ENCODE peak calls at places on chromosomes 11 and 22, in five cellular contexts. V is lower lobe of right lung, I is AG04450, E is natural killer cell, R is neural crest cell. K is an unnamed sample.
A peak's percentile ranks its signal among the peaks of the same experiment; 100 is the strongest.

GRCh38 chr22:42442746-42443145 is 10.5 kb upstream of the NFAM1 start:
- DNase-seq in V (no peak), I (no peak), E (no peak), R (no peak), K (no peak)

GRCh38 chr22:44761025-44761424 is 8.7 kb downstream of the ARHGAP8 start:
- DNase-seq in V (no peak), I (no peak), E (no peak), R (no peak), K (no peak)

GRCh38 chr11:129861702-129862107 is 33.7 kb downstream of the NFRKB start:
- DNase-seq in V (peak; percentile 82), I (peak; percentile 86), E (no peak), R (no peak), K (peak; percentile 37)

GRCh38 chr11:122202951-122203456 is 87.0 kb upstream of the BLID start:
- DNase-seq in V (peak; percentile 65), I (peak; percentile 48), E (peak; percentile 24), R (peak; percentile 81), K (peak; percentile 61)

GRCh38 chr22:31291716-31292644 is at the start of gene PIK3IP1:
- DNase-seq in V (peak; percentile 90), I (peak; percentile 70), E (peak; percentile 69), R (peak; percentile 76), K (peak; percentile 49)

GRCh38 chr22:48517039-48518030 is 1310.3 kb downstream of the BRD1 start:
- DNase-seq in V (no peak), I (no peak), E (no peak), R (peak; percentile 68), K (no peak)

GRCh38 chr11:126363706-126364245 is 8.3 kb downstream of the ST3GAL4 start:
- DNase-seq in V (no peak), I (no peak), E (no peak), R (no peak), K (no peak)

GRCh38 chr11:3735827-3736226 is 61.5 kb downstream of the NUP98 start:
- DNase-seq in V (no peak), I (no peak), E (no peak), R (no peak), K (no peak)

GRCh38 chr11:100827934-100828661 is 141.0 kb downstream of the ARHGAP42 start:
- DNase-seq in V (no peak), I (peak; percentile 51), E (no peak), R (no peak), K (peak; percentile 24)

GRCh38 chr22:45775569-45776312 is 104.1 kb downstream of the ATXN10 start:
- DNase-seq in V (no peak), I (no peak), E (no peak), R (no peak), K (no peak)

GRCh38 chr11:45269678-45270077 is 16.5 kb downstream of the SYT13 start:
- DNase-seq in V (no peak), I (no peak), E (no peak), R (no peak), K (no peak)

GRCh38 chr11:71484248-71485062 is 31.5 kb downstream of the NADSYN1 start:
- DNase-seq in V (no peak), I (no peak), E (no peak), R (no peak), K (no peak)

GRCh38 chr11:10581481-10582019 is 13.1 kb upstream of the LYVE1 start:
- DNase-seq in V (peak; percentile 69), I (no peak), E (no peak), R (no peak), K (no peak)

GRCh38 chr11:125807909-125808308 is 20.0 kb downstream of the PATE3 start:
- DNase-seq in V (no peak), I (no peak), E (no peak), R (no peak), K (no peak)

GRCh38 chr11:71432761-71433647 is 15.2 kb downstream of the DHCR7 start:
- DNase-seq in V (no peak), I (no peak), E (no peak), R (no peak), K (no peak)

GRCh38 chr11:74438681-74439080 is 28.7 kb downstream of the KCNE3 start:
- DNase-seq in V (no peak), I (no peak), E (no peak), R (no peak), K (no peak)

GRCh38 chr11:128184981-128185380 is 402.4 kb downstream of the ETS1 start:
- DNase-seq in V (no peak), I (no peak), E (no peak), R (no peak), K (no peak)

GRCh38 chr11:637593-638507 is 781 bp downstream of the DRD4 start:
- DNase-seq in V (no peak), I (no peak), E (no peak), R (no peak), K (no peak)

GRCh38 chr11:1747753-1748466 is 2.5 kb downstream of the IFITM10 start:
- DNase-seq in V (no peak), I (no peak), E (peak; percentile 17), R (no peak), K (no peak)

GRCh38 chr11:134743809-134744195 is 331.8 kb upstream of the B3GAT1 start:
- DNase-seq in V (no peak), I (no peak), E (no peak), R (no peak), K (no peak)

GRCh38 chr22:22164541-22165272 is 79.9 kb upstream of the VPREB1 start:
- DNase-seq in V (no peak), I (no peak), E (no peak), R (no peak), K (no peak)

GRCh38 chr11:47565340-47566165 is at the start of gene PTPMT1:
- DNase-seq in V (peak; percentile 89), I (no peak), E (peak; percentile 60), R (peak; percentile 55), K (peak; percentile 69)

GRCh38 chr11:112795896-112796686 is 165.1 kb upstream of the NCAM1 start:
- DNase-seq in V (no peak), I (no peak), E (no peak), R (no peak), K (no peak)

GRCh38 chr22:45731798-45732495 is 60.3 kb downstream of the ATXN10 start:
- DNase-seq in V (no peak), I (no peak), E (no peak), R (no peak), K (no peak)

GRCh38 chr11:66006134-66006890 is 4.0 kb downstream of the BANF1 start:
- DNase-seq in V (no peak), I (no peak), E (no peak), R (no peak), K (no peak)

GRCh38 chr11:66003291-66003690 is 988 bp downstream of the BANF1 start:
- DNase-seq in V (no peak), I (no peak), E (no peak), R (no peak), K (no peak)

GRCh38 chr11:66004186-66004585 is 1.9 kb downstream of the BANF1 start:
- DNase-seq in V (no peak), I (no peak), E (no peak), R (no peak), K (no peak)

GRCh38 chr11:66001941-66002647 is at the start of the genes BANF1 and EIF1AD:
- DNase-seq in V (peak; percentile 92), I (peak; percentile 94), E (peak; percentile 90), R (peak; percentile 92), K (peak; percentile 76)

DNA sequence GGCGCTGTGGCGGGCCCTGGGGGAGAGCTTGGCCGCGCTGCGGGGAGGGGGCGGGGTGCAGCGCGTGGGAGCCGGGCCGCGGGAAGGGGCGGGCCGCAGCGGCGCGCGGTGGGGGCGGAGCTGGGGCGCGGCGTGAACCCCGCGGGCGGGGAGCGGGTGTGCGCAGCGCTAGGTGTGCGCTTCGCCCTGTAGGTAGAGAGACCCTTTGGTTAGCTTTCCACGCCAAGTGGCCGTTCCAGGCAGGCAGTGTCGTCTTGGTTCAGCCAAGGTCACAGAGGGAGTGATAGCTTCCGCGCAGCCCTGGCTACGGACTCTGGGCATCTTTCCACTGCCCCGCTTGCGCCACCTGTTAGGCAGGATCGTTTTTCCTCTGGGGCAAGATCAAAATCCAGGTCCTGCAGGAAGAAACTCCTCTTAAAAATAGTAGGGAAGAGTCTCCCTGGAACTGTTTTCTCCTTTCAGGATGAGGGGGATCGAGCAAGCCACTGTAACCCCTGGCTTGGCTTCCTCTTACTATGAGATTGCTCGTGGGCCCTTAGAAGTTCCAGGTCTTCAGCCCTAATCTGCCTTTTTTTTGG is 434 bp downstream of the BANF1 start:
- DNase-seq in V (peak; percentile 73), I (no peak), E (no peak), R (no peak), K (no peak)
- TF ChIP-seq CTCF in V (no peak), I (peak; percentile 28), E (no peak), R (no peak), K (no peak)

GRCh38 chr11:94997437-94997836 is 23.9 kb downstream of the KDM4D start:
- DNase-seq in V (no peak), I (no peak), E (no peak), R (no peak), K (no peak)
- TF ChIP-seq CTCF in V (no peak), I (no peak), E (no peak), R (peak; percentile 39), K (peak; percentile 21)

GRCh38 chr22:27578937-27579617 is 222.5 kb downstream of the MN1 start:
- DNase-seq in V (no peak), I (no peak), E (no peak), R (no peak), K (no peak)

GRCh38 chr22:27577570-27577969 is 224.0 kb downstream of the MN1 start:
- DNase-seq in V (no peak), I (no peak), E (no peak), R (no peak), K (no peak)

GRCh38 chr22:27581241-27581640 is 220.3 kb downstream of the MN1 start:
- DNase-seq in V (no peak), I (no peak), E (no peak), R (no peak), K (no peak)

GRCh38 chr22:27581688-27582087 is 219.9 kb downstream of the MN1 start:
- DNase-seq in V (peak; percentile 64), I (peak; percentile 48), E (no peak), R (no peak), K (no peak)

DNA sequence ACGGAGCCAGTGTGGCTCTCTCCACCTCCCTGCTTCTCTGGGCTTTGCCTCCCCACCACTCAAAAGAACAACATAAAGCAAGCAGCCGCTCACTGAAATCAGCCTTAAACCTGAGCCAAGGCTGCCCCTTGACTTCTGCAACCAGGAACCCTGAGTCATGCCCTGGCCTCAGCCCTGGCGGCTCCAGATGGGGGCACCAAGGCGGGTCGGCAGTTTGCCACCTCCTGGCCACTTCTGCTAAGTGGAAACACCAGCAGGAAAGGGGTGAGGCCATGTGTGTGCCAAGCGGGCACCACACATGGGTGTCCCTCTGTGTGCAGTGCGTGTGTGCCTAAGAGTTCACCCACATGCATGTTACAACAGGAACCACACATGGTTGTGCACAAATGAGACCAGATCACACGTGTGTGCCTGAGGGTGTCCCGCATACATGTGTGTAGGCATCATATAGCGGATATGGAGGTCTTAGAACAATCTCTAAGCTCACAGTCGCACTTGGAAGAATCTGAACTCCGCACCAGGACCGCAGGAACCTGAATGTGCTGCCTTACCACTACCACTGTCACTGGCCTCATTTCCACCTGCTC is 221.2 kb downstream of the MN1 start:
- DNase-seq in V (no peak), I (no peak), E (no peak), R (no peak), K (no peak)
- TF ChIP-seq CTCF in V (no peak), I (no peak), E (no peak), R (no peak), K (no peak)

DNA sequence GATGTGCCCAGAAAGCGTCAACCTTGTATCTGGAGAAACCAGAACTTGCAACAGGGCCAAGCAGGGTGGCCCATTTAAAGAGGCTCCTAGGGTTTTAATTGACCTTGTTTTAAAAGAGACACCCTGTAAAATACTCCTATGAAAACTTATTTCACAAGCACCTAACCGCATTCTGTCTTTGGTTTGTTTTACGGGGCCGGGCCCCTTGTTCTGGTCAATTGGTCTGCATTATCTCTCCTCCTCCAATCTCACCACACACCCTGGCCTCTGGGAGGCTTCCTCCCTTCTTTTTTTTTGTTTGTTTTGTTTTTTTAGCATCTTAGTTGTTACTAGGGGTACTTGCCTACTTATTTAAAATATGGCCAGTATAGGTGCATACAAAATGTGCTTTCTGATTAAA is 4.7 kb downstream of the EHF start:
- DNase-seq in V (no peak), I (no peak), E (no peak), R (no peak), K (no peak)
- TF ChIP-seq CTCF in V (no peak), I (no peak), E (no peak), R (no peak), K (no peak)

K was measured in progenitor cell of endocrine pancreas.